ENCODE peak calls at places on chromosomes 2 and 18, in six cellular contexts. Q is SW480, U is activated T-cell treated with anti-CD3 and anti-CD28 coated beads for 1 hour, F is posterior cingulate gyrus, A is Kasumi-1, S is ELF-1. P is an unnamed sample.

GRCh38 chr18:1302861-1303260 is 398.2 kb downstream of the ADCYAP1 start:
- DNase-seq in Q (no peak), U (no peak), F (no peak), A (no peak), S (no peak), P (peak)

GRCh38 chr2:161044095-161044874 is 115.9 kb upstream of the TANK start:
- DNase-seq in Q (no peak), U (no peak), F (no peak), A (no peak), S (no peak), P (no peak)

GRCh38 chr2:10864888-10865551 is 46.7 kb upstream of the KCNF1 start:
- DNase-seq in Q (no peak), U (no peak), F (no peak), A (no peak), S (no peak), P (no peak)

GRCh38 chr18:41594582-41594981 is 360.5 kb upstream of the PIK3C3 start:
- DNase-seq in Q (no peak), U (no peak), F (no peak), A (no peak), S (no peak), P (no peak)

GRCh38 chr2:12083713-12084420 is 337.4 kb downstream of the LPIN1 start:
- DNase-seq in Q (no peak), U (no peak), F (no peak), A (no peak), S (no peak), P (no peak)

GRCh38 chr2:102489646-102490045 is 16.6 kb downstream of the SLC9A4 start:
- DNase-seq in Q (no peak), U (no peak), F (no peak), A (peak), S (no peak), P (no peak)

GRCh38 chr2:106117882-106118684 is 76.0 kb downstream of the UXS1 start:
- DNase-seq in Q (peak), U (no peak), F (no peak), A (no peak), S (no peak), P (no peak)

GRCh38 chr18:63111549-63112402 is 207.8 kb downstream of the BCL2 start:
- DNase-seq in Q (no peak), U (no peak), F (no peak), A (peak), S (no peak), P (no peak)

GRCh38 chr2:149380205-149380604 is 49.8 kb downstream of the LYPD6 start:
- DNase-seq in Q (no peak), U (no peak), F (no peak), A (no peak), S (no peak), P (no peak)

GRCh38 chr2:128298846-128299507 is 19.7 kb downstream of the HS6ST1 start:
- DNase-seq in Q (no peak), U (no peak), F (no peak), A (no peak), S (no peak), P (no peak)

GRCh38 chr2:131154647-131155046 is 49.5 kb downstream of the PLEKHB2 start:
- DNase-seq in Q (no peak), U (no peak), F (no peak), A (no peak), S (no peak), P (no peak)

GRCh38 chr2:109260116-109260855 is 131.3 kb downstream of the SH3RF3 start:
- DNase-seq in Q (no peak), U (no peak), F (no peak), A (no peak), S (no peak), P (no peak)

GRCh38 chr2:157793053-157793612 is 83.0 kb downstream of the ACVR1 start:
- DNase-seq in Q (no peak), U (no peak), F (no peak), A (no peak), S (no peak), P (no peak)

GRCh38 chr2:227154976-227155375 is 9.0 kb downstream of the COL4A4 start:
- DNase-seq in Q (no peak), U (no peak), F (no peak), A (no peak), S (no peak), P (no peak)

GRCh38 chr2:120442923-120443571 is 97.1 kb downstream of the INHBB start:
- DNase-seq in Q (peak), U (no peak), F (no peak), A (no peak), S (peak), P (peak)

GRCh38 chr2:119234021-119235019 is 10.7 kb downstream of the STEAP3 start:
- DNase-seq in Q (peak), U (no peak), F (no peak), A (peak), S (peak), P (peak)

GRCh38 chr2:152542995-152543481 is 174.2 kb downstream of the PRPF40A start:
- DNase-seq in Q (no peak), U (no peak), F (peak), A (no peak), S (peak), P (peak)

GRCh38 chr2:145524303-145524702 is 1004.4 kb upstream of the ZEB2 start:
- DNase-seq in Q (no peak), U (no peak), F (no peak), A (no peak), S (no peak), P (no peak)

GRCh38 chr18:63559567-63560491 is 17.7 kb downstream of the SERPINB12 start:
- DNase-seq in Q (no peak), U (no peak), F (no peak), A (no peak), S (no peak), P (no peak)

GRCh38 chr2:120350801-120351324 is 4.9 kb downstream of the INHBB start:
- DNase-seq in Q (no peak), U (no peak), F (no peak), A (no peak), S (no peak), P (no peak)

GRCh38 chr18:32049393-32050161 is 31.0 kb downstream of the RNF125 start:
- DNase-seq in Q (no peak), U (peak), F (no peak), A (peak), S (no peak), P (no peak)

GRCh38 chr2:234881413-234882241 is 70.2 kb upstream of the SH3BP4 start:
- DNase-seq in Q (peak), U (peak), F (peak), A (no peak), S (peak), P (peak)

P was measured in neural progenitor cell.